ENCODE peak calls at places on chromosomes 4 and X, in six cellular contexts. W is amygdala; V is stimulated activated CD4-positive, alpha-beta T cell treated with anti-CD3 and anti-CD28 coated beads, Interleukin-12 subunit alpha, Interleukin-12 subunit beta, amount 100 ng/mL, for 4 hours; I is pancreas; M is head of caudate nucleus; F is NCI-H774. Z is an unnamed sample.

GRCh38 chrX:11770320-11770719 is 12.3 kb downstream of the MSL3 start:
- DNase-seq in I (no peak), F (peak; percentile 5), M (peak; percentile 41), V (no peak), W (peak; percentile 2), Z (no peak)

GRCh38 chr4:26217961-26218676 is 102.7 kb upstream of the RBPJ start:
- DNase-seq in F (no peak), V (no peak), I (no peak), W (peak; percentile 21), M (peak; percentile 52), Z (no peak)

GRCh38 chrX:151974336-151975227 is at the start of gene GABRE:
- DNase-seq in I (peak; percentile 61), F (peak; percentile 34), M (peak; percentile 7), W (no peak), V (peak; percentile 0), Z (peak; percentile 17)

GRCh38 chr4:141391771-141392170 is 171.1 kb downstream of the ZNF330 start:
- DNase-seq in V (no peak), M (no peak), F (peak; percentile 1), W (no peak), I (no peak), Z (no peak)

GRCh38 chr4:61385302-61385701 is 185.2 kb downstream of the ADGRL3 start:
- DNase-seq in V (no peak), F (no peak), M (no peak), I (no peak), W (no peak), Z (no peak)

GRCh38 chr4:174120446-174121142 is 162.9 kb downstream of the FBXO8 start:
- DNase-seq in F (peak; percentile 65), V (no peak), W (peak; percentile 10), M (peak; percentile 52), I (peak; percentile 24), Z (peak; percentile 35)

GRCh38 chr4:36198861-36199260 is 45.5 kb downstream of the ARAP2 start:
- DNase-seq in V (no peak), I (no peak), F (no peak), W (no peak), M (no peak), Z (no peak)

GRCh38 chrX:133869270-133869669 is 116.1 kb downstream of the GPC3 start:
- DNase-seq in I (no peak), M (no peak), W (no peak), F (no peak), V (no peak), Z (no peak)

GRCh38 chr4:184473265-184473514 is 1.2 kb downstream of the IRF2 start:
- DNase-seq in W (no peak), F (no peak), M (no peak), I (no peak), V (no peak), Z (no peak)

GRCh38 chr4:34148322-34148908 is 2095.9 kb downstream of the ARAP2 start:
- DNase-seq in M (no peak), I (no peak), W (no peak), V (no peak), F (no peak), Z (no peak)

GRCh38 chr4:7183161-7183560 is 9.2 kb upstream of the SORCS2 start:
- DNase-seq in F (no peak), W (no peak), I (no peak), V (no peak), M (no peak), Z (peak; percentile 22)

GRCh38 chr4:135124196-135124595 is 922.6 kb upstream of the PABPC4L start:
- DNase-seq in F (no peak), M (no peak), W (no peak), V (no peak), I (no peak), Z (no peak)

GRCh38 chr4:8307126-8307525 is 37.6 kb downstream of the HTRA3 start:
- DNase-seq in I (no peak), M (no peak), W (no peak), F (no peak), V (no peak), Z (no peak)

GRCh38 chrX:130170752-130171445 is 863 bp upstream of the RAB33A start:
- DNase-seq in W (peak; percentile 79), I (no peak), V (peak; percentile 48), M (peak; percentile 87), F (peak; percentile 74), Z (peak; percentile 65)